ENCODE peak calls at places on chromosomes 11 and 22, in five cellular contexts. N is frontal cortex, W is WTC11, G is adrenal gland, B is H7. P is an unnamed sample.

GRCh38 chr11:105861225-105861624 is 160.8 kb downstream of the MSANTD4 start:
- DNase-seq in N (no peak), W (no peak), G (no peak), B (no peak), P (no peak)

GRCh38 chr11:3000032-3000961 is 8.2 kb upstream of the NAP1L4 start:
- DNase-seq in N (peak; percentile 73), W (no peak), G (no peak), B (peak; percentile 44), P (no peak)

GRCh38 chr11:1218256-1218787 is 4.5 kb upstream of the MUC5B start:
- DNase-seq in N (no peak), W (no peak), G (no peak), B (peak; percentile 46), P (no peak)

GRCh38 chr11:35567737-35568465 is 42.5 kb upstream of the PAMR1 start:
- DNase-seq in N (no peak), W (no peak), G (no peak), B (no peak), P (no peak)

GRCh38 chr11:75273331-75273988 is 32.9 kb downstream of the TPBGL start:
- DNase-seq in N (no peak), W (no peak), G (peak; percentile 3), B (no peak), P (no peak)

GRCh38 chr11:1694846-1695547 is 2.0 kb upstream of the KRTAP5-6 start:
- DNase-seq in N (no peak), W (no peak), G (no peak), B (no peak), P (no peak)

GRCh38 chr11:2804701-2805387 is 80.7 kb downstream of the CDKN1C start:
- DNase-seq in N (no peak), W (peak; percentile 9), G (peak; percentile 13), B (peak; percentile 56), P (no peak)

GRCh38 chr22:20810645-20811044 is 36.7 kb downstream of the SERPIND1 start:
- DNase-seq in N (no peak), W (no peak), G (no peak), B (no peak), P (no peak)

GRCh38 chr22:36757608-36758220 is 18.2 kb downstream of the IFT27 start:
- DNase-seq in N (no peak), W (peak; percentile 93), G (peak; percentile 70), B (peak; percentile 93), P (peak; percentile 68)

GRCh38 chr22:22042009-22042408 is 59.4 kb upstream of the TOP3B start:
- DNase-seq in N (no peak), W (no peak), G (no peak), B (no peak), P (no peak)

GRCh38 chr11:128725630-128726461 is 32.0 kb downstream of the FLI1 start:
- DNase-seq in N (no peak), W (no peak), G (peak; percentile 30), B (no peak), P (no peak)

GRCh38 chr11:119935341-119935925 is 202.5 kb downstream of the TRIM29 start:
- DNase-seq in N (no peak), W (no peak), G (no peak), B (no peak), P (no peak)

GRCh38 chr22:26549902-26550497 is 37.7 kb upstream of the TFIP11 start:
- DNase-seq in N (no peak), W (no peak), G (no peak), B (no peak), P (no peak)

GRCh38 chr11:12441081-12441801 is 63.9 kb downstream of the PARVA start:
- DNase-seq in N (no peak), W (no peak), G (no peak), B (no peak), P (no peak)

P was measured in T-helper 1 cell.